ENCODE peak calls at places on chromosomes 7 and 10, in six cellular contexts. N is RWPE1, Y is OCI-LY7, W is mesenchymal stem cell, D is psoas muscle, S is gastrocnemius medialis. J is an unnamed sample.

GRCh38 chr7:20201380-20201779 is 15.8 kb downstream of the MACC1 start:
- DNase-seq in Y (peak; percentile 12), N (no peak), S (no peak), W (no peak), D (no peak), J (no peak)

GRCh38 chr7:149023662-149024061 is 4.6 kb downstream of the PDIA4 start:
- DNase-seq in N (no peak), S (no peak), W (no peak), D (no peak), Y (no peak), J (no peak)

GRCh38 chr7:128209229-128210035 is 31.6 kb upstream of the LEP start:
- DNase-seq in D (peak; percentile 77), W (peak; percentile 74), S (peak; percentile 33), N (peak; percentile 78), Y (peak; percentile 80), J (peak; percentile 50)

GRCh38 chr10:101072923-101073322 is 11.1 kb downstream of the KAZALD1 start:
- DNase-seq in Y (no peak), W (no peak), N (no peak), D (no peak), S (no peak), J (no peak)

GRCh38 chr10:78541528-78542470 is 508.1 kb downstream of the RPS24 start:
- DNase-seq in Y (no peak), S (no peak), N (no peak), W (peak; percentile 17), D (no peak), J (no peak)

GRCh38 chr10:3203198-3203597 is 30.6 kb upstream of the PITRM1 start:
- DNase-seq in N (no peak), S (no peak), W (no peak), D (no peak), Y (no peak), J (no peak)

GRCh38 chr7:81447351-81447952 is 322.4 kb downstream of the HGF start:
- DNase-seq in D (no peak), S (no peak), W (peak; percentile 51), N (peak; percentile 41), Y (no peak), J (no peak)

GRCh38 chr10:72709041-72709440 is 17.1 kb downstream of the MCU start:
- DNase-seq in N (no peak), S (no peak), W (no peak), D (no peak), Y (no peak), J (no peak)

GRCh38 chr10:5582736-5583135 is 58.0 kb downstream of the CALML3 start:
- DNase-seq in D (no peak), W (no peak), N (no peak), Y (peak; percentile 56), S (no peak), J (no peak)

GRCh38 chr7:51607447-51607846 is 290.8 kb upstream of the COBL start:
- DNase-seq in D (no peak), N (no peak), S (no peak), W (no peak), Y (no peak), J (no peak)

GRCh38 chr10:119539359-119539651 is 3.2 kb downstream of the RGS10 start:
- DNase-seq in W (no peak), D (no peak), S (no peak), N (no peak), Y (no peak), J (no peak)

GRCh38 chr7:22612776-22613175 is 112.8 kb upstream of the STEAP1B start:
- DNase-seq in Y (no peak), S (no peak), W (no peak), N (no peak), D (no peak), J (no peak)

GRCh38 chr7:154503962-154504550 is 451.9 kb downstream of the DPP6 start:
- DNase-seq in W (peak; percentile 24), Y (peak; percentile 71), D (no peak), N (peak; percentile 25), S (no peak), J (no peak)

GRCh38 chr10:79260803-79261740 is 86.2 kb upstream of the PPIF start:
- DNase-seq in S (no peak), D (no peak), Y (no peak), N (no peak), W (peak; percentile 91), J (no peak)

GRCh38 chr10:62023289-62023688 is 121.8 kb downstream of the ARID5B start:
- DNase-seq in W (no peak), D (no peak), Y (no peak), N (no peak), S (no peak), J (no peak)

GRCh38 chr10:62024026-62024701 is 122.7 kb downstream of the ARID5B start:
- DNase-seq in S (no peak), D (no peak), N (no peak), W (no peak), Y (no peak), J (no peak)

GRCh38 chr10:62025901-62026879 is 124.7 kb downstream of the ARID5B start:
- DNase-seq in N (peak; percentile 74), Y (no peak), D (no peak), S (no peak), W (peak; percentile 82), J (no peak)

GRCh38 chr10:62022830-62023229 is 121.3 kb downstream of the ARID5B start:
- DNase-seq in D (no peak), N (no peak), W (no peak), Y (no peak), S (no peak), J (no peak)

GRCh38 chr10:62025134-62025794 is 123.8 kb downstream of the ARID5B start:
- DNase-seq in Y (no peak), S (no peak), N (no peak), D (no peak), W (no peak), J (no peak)
- H3K27ac ChIP-seq in Y (no peak overlapping the region), S (no peak overlapping the region), N (no peak overlapping the region), D (no peak overlapping the region), W (no peak overlapping the region), J (no peak overlapping the region)

GRCh38 chr7:150994141-150994837 is 3.5 kb downstream of the NOS3 start:
- DNase-seq in S (no peak), W (no peak), N (no peak), D (no peak), Y (peak; percentile 66), J (no peak)
- H3K27ac ChIP-seq in S (peak overlapping the region; percentile 55), W (no peak overlapping the region), N (no peak overlapping the region), D (no peak overlapping the region), Y (peak overlapping the region; percentile 36), J (no peak overlapping the region)

GRCh38 chr10:35423505-35424306 is 87.4 kb downstream of the CCNY start:
- DNase-seq in D (no peak), Y (no peak), S (no peak), W (peak; percentile 53), N (peak; percentile 49), J (no peak)
- H3K27ac ChIP-seq in D (no peak overlapping the region), Y (no peak overlapping the region), S (peak overlapping the region; percentile 79), W (peak overlapping the region; percentile 45), N (no peak overlapping the region), J (no peak overlapping the region)

GRCh38 chr10:43749940-43750552 is 101.4 kb upstream of the ZNF32 start:
- DNase-seq in S (no peak), D (no peak), N (no peak), W (peak; percentile 5), Y (no peak), J (no peak)
- H3K27ac ChIP-seq in S (no peak overlapping the region), D (no peak overlapping the region), N (no peak overlapping the region), W (no peak overlapping the region), Y (no peak overlapping the region), J (no peak overlapping the region)

DNA sequence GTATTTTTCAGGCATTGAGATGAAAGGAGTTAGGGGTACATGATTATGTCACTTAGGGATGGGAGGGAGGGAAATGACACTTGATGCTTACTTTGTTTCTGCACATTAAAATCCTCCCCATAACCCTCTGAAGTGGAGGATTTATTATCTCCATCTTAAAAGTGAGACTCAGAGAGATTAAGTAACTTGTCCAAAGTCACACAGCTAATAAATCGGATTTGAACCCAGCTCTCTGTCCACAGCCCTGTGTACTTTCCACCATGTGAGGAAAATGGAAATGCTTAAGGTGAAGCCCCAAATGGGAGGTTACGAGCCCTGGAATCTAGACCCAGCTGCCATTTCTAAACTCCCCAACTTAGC is 58.6 kb downstream of the HK1 start:
- DNase-seq in D (no peak), Y (no peak), W (no peak), S (no peak), N (no peak), J (no peak)
- H3K27ac ChIP-seq in D (peak overlapping the region; percentile 43), Y (no peak overlapping the region), W (peak overlapping the region; percentile 69), S (peak overlapping the region; percentile 78), N (peak overlapping the region; percentile 99), J (no peak overlapping the region)